ENCODE peak calls at places on chromosomes 16 and 17, in four cellular contexts. Q, D, B and C are unnamed samples.

GRCh38 chr16:73037331-73037745 is 10.6 kb downstream of the ZFHX3 start:
- DNase-seq in Q (no peak), D (no peak), B (no peak), C (no peak)

GRCh38 chr17:38915639-38915995 is 9.8 kb upstream of the LASP1NB start:
- DNase-seq in Q (no peak), D (no peak), B (no peak), C (no peak)

GRCh38 chr17:75191584-75191983 is 8.8 kb upstream of the SUMO2 start:
- DNase-seq in Q (peak; percentile 24), D (no peak), B (no peak), C (no peak)

GRCh38 chr16:68707341-68708152 is 29.5 kb upstream of the CDH1 start:
- DNase-seq in Q (no peak), D (no peak), B (peak; percentile 64), C (peak; percentile 27)

GRCh38 chr17:62869885-62870580 is 61.9 kb upstream of the MARCHF10 start:
- DNase-seq in Q (peak; percentile 81), D (no peak), B (no peak), C (peak; percentile 96)

GRCh38 chr16:56320081-56320480 is 105.3 kb downstream of the AMFR start:
- DNase-seq in Q (no peak), D (no peak), B (no peak), C (no peak)

GRCh38 chr17:15134363-15134762 is 130.8 kb downstream of the PMP22 start:
- DNase-seq in Q (no peak), D (no peak), B (no peak), C (no peak)

GRCh38 chr16:19980866-19981265 is 92.8 kb downstream of the GPR139 start:
- DNase-seq in Q (no peak), D (no peak), B (peak; percentile 21), C (no peak)

GRCh38 chr16:31354394-31355291 is at the start of gene ITGAX:
- DNase-seq in Q (peak; percentile 3), D (no peak), B (no peak), C (peak; percentile 45)

GRCh38 chr17:77400445-77400870 is 259.7 kb downstream of the SEC14L1 start:
- DNase-seq in Q (peak; percentile 47), D (no peak), B (no peak), C (peak; percentile 38)

GRCh38 chr17:50047488-50048126 is 8.3 kb upstream of the ITGA3 start:
- DNase-seq in Q (peak; percentile 72), D (no peak), B (no peak), C (peak; percentile 66)

GRCh38 chr17:35428229-35428628 is 4.1 kb downstream of the SLFN12 start:
- DNase-seq in Q (no peak), D (no peak), B (no peak), C (no peak)

GRCh38 chr16:69417537-69418199 is 6.8 kb upstream of the CYB5B start:
- DNase-seq in Q (peak; percentile 61), D (no peak), B (no peak), C (no peak)

GRCh38 chr17:65902165-65902564 is 289.8 kb downstream of the CEP112 start:
- DNase-seq in Q (no peak), D (no peak), B (no peak), C (no peak)

GRCh38 chr17:78588258-78589030 is 11.2 kb upstream of the DNAH17 start:
- DNase-seq in Q (no peak), D (no peak), B (no peak), C (no peak)

GRCh38 chr16:67191995-67192681 is at the start of gene E2F4:
- DNase-seq in Q (peak; percentile 89), D (peak; percentile 60), B (peak; percentile 85), C (peak; percentile 79)

GRCh38 chr17:37697331-37697730 is 47.5 kb downstream of the HNF1B start:
- DNase-seq in Q (no peak), D (no peak), B (no peak), C (no peak)

GRCh38 chr16:35637683-35638082 is 2178.3 kb downstream of the TP53TG3F start:
- DNase-seq in Q (no peak), D (no peak), B (no peak), C (no peak)

GRCh38 chr17:63438092-63439051 is 7.7 kb downstream of the CYB561 start:
- DNase-seq in Q (no peak), D (no peak), B (no peak), C (no peak)

GRCh38 chr16:52592778-52593177 is 45.8 kb upstream of the TOX3 start:
- DNase-seq in Q (no peak), D (no peak), B (no peak), C (no peak)

GRCh38 chr16:57993897-57994296 is 6.6 kb downstream of the ZNF319 start:
- DNase-seq in Q (no peak), D (no peak), B (no peak), C (no peak)

GRCh38 chr16:84205976-84206691 is 15.2 kb downstream of the ADAD2 start:
- DNase-seq in Q (no peak), D (no peak), B (no peak), C (no peak)

GRCh38 chr16:982152-983043 is 828 bp downstream of the SOX8 start:
- DNase-seq in Q (no peak), D (no peak), B (no peak), C (no peak)

GRCh38 chr17:2777242-2777867 is 18.9 kb upstream of the RAP1GAP2 start:
- DNase-seq in Q (no peak), D (no peak), B (no peak), C (no peak)

GRCh38 chr16:69476920-69477418 is 52.5 kb downstream of the CYB5B start:
- DNase-seq in Q (peak; percentile 88), D (no peak), B (peak; percentile 50), C (peak; percentile 85)

GRCh38 chr16:54284931-54285413 is 1.6 kb downstream of the IRX3 start:
- DNase-seq in Q (no peak), D (no peak), B (no peak), C (no peak)

GRCh38 chr16:27318399-27319256 is 4.9 kb downstream of the IL4R start:
- DNase-seq in Q (no peak), D (no peak), B (no peak), C (peak; percentile 56)

GRCh38 chr17:65774787-65775186 is 213.3 kb upstream of the AXIN2 start:
- DNase-seq in Q (no peak), D (no peak), B (no peak), C (no peak)

GRCh38 chr17:46764709-46765401 is 53.6 kb downstream of the WNT3 start:
- DNase-seq in Q (peak; percentile 91), D (no peak), B (no peak), C (peak; percentile 42)

GRCh38 chr17:4442582-4442981 is 8.8 kb downstream of the SPNS3 start:
- DNase-seq in Q (no peak), D (no peak), B (no peak), C (no peak)

GRCh38 chr16:88063201-88063773 is 112.1 kb downstream of the BANP start:
- DNase-seq in Q (peak; percentile 90), D (no peak), B (peak; percentile 4), C (peak; percentile 51)

GRCh38 chr17:82922646-82923045 is 82.8 kb upstream of the ZNF750 start:
- DNase-seq in Q (no peak), D (no peak), B (no peak), C (no peak)

GRCh38 chr17:6755731-6756184 is at the start of gene XAF1:
- DNase-seq in Q (peak; percentile 34), D (no peak), B (no peak), C (no peak)